ENCODE peak calls at places on chromosomes 12 and 14, in five cellular contexts. Q is hepatocyte; Z is esophagus squamous epithelium; P is effector memory CD4-positive, alpha-beta T cell; X is H1. T is an unnamed sample.

GRCh38 chr12:121946313-121947025 is 28.1 kb downstream of the CFAP251 start:
- DNase-seq in Q (no peak), Z (no peak), P (no peak), X (no peak), T (no peak)

GRCh38 chr14:100900837-100901390 is 2.6 kb downstream of the RTL1 start:
- DNase-seq in Q (peak; percentile 80), Z (no peak), P (no peak), X (peak; percentile 87), T (no peak)

GRCh38 chr12:124545508-124546418 is 21.6 kb downstream of the NCOR2 start:
- DNase-seq in Q (no peak), Z (no peak), P (no peak), X (no peak), T (no peak)

GRCh38 chr12:114625294-114625851 is 58.6 kb downstream of the TBX3 start:
- DNase-seq in Q (peak; percentile 87), Z (no peak), P (no peak), X (peak; percentile 88), T (peak; percentile 15)

GRCh38 chr14:57732886-57733285 is 133.0 kb downstream of the SLC35F4 start:
- DNase-seq in Q (peak; percentile 33), Z (no peak), P (no peak), X (no peak), T (no peak)

GRCh38 chr12:54935235-54935951 is 49.2 kb downstream of the TESPA1 start:
- DNase-seq in Q (peak; percentile 49), Z (no peak), P (no peak), X (no peak), T (peak; percentile 64)

GRCh38 chr12:52645120-52645761 is 6.8 kb downstream of the KRT2 start:
- DNase-seq in Q (no peak), Z (no peak), P (no peak), X (peak; percentile 24), T (no peak)

GRCh38 chr14:72492196-72492595 is 401.7 kb downstream of the DPF3 start:
- DNase-seq in Q (no peak), Z (no peak), P (no peak), X (no peak), T (no peak)

GRCh38 chr12:9687228-9687627 is 17.7 kb downstream of the CLEC2D start:
- DNase-seq in Q (no peak), Z (no peak), P (no peak), X (no peak), T (no peak)

GRCh38 chr12:32918890-32919791 is 22.6 kb upstream of the PKP2 start:
- DNase-seq in Q (peak; percentile 70), Z (no peak), P (no peak), X (no peak), T (no peak)

GRCh38 chr12:110741795-110742717 is 635 bp downstream of the PPP1CC start:
- DNase-seq in Q (peak; percentile 64), Z (no peak), P (no peak), X (no peak), T (no peak)

GRCh38 chr12:124323771-124324530 is 29.1 kb downstream of the RFLNA start:
- DNase-seq in Q (no peak), Z (no peak), P (no peak), X (no peak), T (no peak)

GRCh38 chr12:124786065-124786964 is 77.3 kb downstream of the SCARB1 start:
- DNase-seq in Q (peak; percentile 80), Z (no peak), P (no peak), X (peak; percentile 88), T (no peak)

GRCh38 chr12:13000935-13001724 is 1.1 kb upstream of the HEBP1 start:
- DNase-seq in Q (peak; percentile 87), Z (peak; percentile 5), P (no peak), X (peak; percentile 71), T (no peak)

GRCh38 chr12:58916891-58917570 is 3.3 kb downstream of the LRIG3 start:
- DNase-seq in Q (peak; percentile 52), Z (no peak), P (no peak), X (no peak), T (no peak)

GRCh38 chr14:100540141-100540925 is 46.9 kb downstream of the BEGAIN start:
- DNase-seq in Q (no peak), Z (no peak), P (no peak), X (no peak), T (no peak)

GRCh38 chr12:89075890-89076591 is 276.3 kb downstream of the DUSP6 start:
- DNase-seq in Q (no peak), Z (no peak), P (no peak), X (no peak), T (no peak)

GRCh38 chr12:125220404-125221273 is 155.4 kb downstream of the AACS start:
- DNase-seq in Q (no peak), Z (no peak), P (no peak), X (no peak), T (no peak)

GRCh38 chr12:42234970-42235369 is 3.1 kb downstream of the YAF2 start:
- DNase-seq in Q (no peak), Z (no peak), P (no peak), X (no peak), T (no peak)

GRCh38 chr12:92929957-92930356 is 862 bp upstream of the EEA1 start:
- DNase-seq in Q (no peak), Z (no peak), P (no peak), X (no peak), T (no peak)

GRCh38 chr12:84270470-84271140 is 642.0 kb downstream of the SLC6A15 start:
- DNase-seq in Q (peak; percentile 13), Z (no peak), P (no peak), X (no peak), T (no peak)

GRCh38 chr12:9969673-9970072 is 1.5 kb upstream of the CLEC12A start:
- DNase-seq in Q (no peak), Z (no peak), P (no peak), X (no peak), T (no peak)

GRCh38 chr12:23771230-23771949 is 178.1 kb downstream of the SOX5 start:
- DNase-seq in Q (peak; percentile 18), Z (no peak), P (no peak), X (no peak), T (no peak)

GRCh38 chr12:7678744-7679143 is 13.0 kb upstream of the APOBEC1 start:
- DNase-seq in Q (no peak), Z (no peak), P (no peak), X (no peak), T (no peak)

GRCh38 chr14:91383439-91383838 is 34.2 kb downstream of the CCDC88C start:
- DNase-seq in Q (no peak), Z (no peak), P (no peak), X (no peak), T (no peak)
- H3K4me3 ChIP-seq in Q (no peak overlapping the region), Z (no peak overlapping the region), P (no peak overlapping the region), X (peak overlapping the region; percentile 10), T (no peak overlapping the region)

DNA sequence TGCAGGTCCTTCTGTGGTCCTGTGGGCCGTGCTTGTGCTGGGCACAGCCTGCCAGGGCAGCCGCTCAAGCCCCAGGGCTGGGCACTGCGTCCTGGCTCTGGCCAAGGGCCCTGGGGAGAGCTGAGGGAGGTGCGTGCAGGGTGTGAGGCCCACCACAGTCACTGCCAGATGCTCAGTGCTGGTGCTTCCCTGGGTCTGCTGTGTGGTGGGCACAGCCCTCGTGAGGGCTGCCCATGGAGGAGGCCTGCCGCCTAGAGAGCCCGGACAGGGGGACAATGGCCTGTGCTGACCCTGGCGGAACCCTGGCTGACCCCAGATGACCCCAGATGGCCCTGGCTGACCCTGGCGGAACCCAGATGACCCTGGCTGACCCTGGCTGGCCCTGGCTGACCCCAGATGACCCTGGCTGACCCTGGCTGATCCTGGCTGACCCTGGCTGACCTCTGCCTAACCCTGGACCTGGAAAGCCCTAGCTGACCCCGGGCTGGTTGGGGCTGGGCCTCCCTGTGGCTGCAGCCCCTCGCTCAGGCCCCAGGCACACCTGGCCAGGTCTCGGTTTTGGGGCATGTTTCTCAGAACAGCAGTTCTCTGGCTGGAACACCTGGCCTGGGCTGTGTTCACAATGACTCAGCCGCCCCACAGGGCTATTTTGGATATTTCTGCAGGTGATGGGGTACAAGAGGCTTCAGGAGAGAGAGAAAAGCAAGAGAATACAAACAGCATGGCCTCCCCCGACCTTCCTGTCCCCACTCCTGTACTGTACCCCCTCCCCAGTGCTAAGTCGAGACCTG is 55.4 kb downstream of the TMEM121 start:
- DNase-seq in Q (no peak), Z (no peak), P (no peak), X (no peak), T (no peak)
- H3K4me3 ChIP-seq in Q (no peak overlapping the region), Z (no peak overlapping the region), P (no peak overlapping the region), X (no peak overlapping the region), T (no peak overlapping the region)

DNA sequence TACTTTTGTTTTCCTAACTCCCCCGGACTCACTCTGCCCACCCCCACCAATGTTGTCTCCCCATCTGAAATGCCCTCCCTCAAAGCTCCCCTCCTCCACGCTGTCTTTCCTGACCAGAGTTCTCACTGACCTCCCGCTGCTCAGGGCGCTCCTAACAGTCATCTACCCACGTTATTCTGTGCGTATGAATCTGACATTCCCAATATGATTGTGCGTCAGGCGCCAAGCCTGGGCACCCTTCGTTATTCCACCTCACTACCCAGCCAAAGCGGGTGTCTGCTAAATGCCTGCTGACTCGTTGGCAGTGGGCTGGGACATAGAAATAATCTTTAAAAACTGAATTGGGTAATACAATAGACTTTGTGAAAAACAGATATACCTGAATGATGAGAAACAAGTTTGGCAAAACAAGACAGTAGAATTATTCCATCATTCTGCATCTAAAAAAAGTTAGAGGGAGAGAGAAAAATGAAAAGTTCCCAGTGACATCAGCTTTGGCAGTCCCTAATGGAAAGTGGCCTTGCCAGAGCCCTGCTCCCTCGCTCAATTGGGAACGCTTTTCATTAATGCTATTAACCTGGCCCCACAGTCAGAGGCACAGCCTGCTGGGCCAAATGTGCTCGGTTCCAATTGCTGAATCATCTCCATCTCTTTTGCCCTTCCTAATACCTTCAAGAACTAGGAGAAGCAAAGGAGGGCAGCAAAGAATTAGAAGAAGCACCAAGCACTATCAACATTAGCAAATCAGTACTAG is 74.0 kb upstream of the PLXNC1 start:
- DNase-seq in Q (no peak), Z (no peak), P (no peak), X (no peak), T (no peak)
- H3K4me3 ChIP-seq in Q (no peak overlapping the region), Z (no peak overlapping the region), P (no peak overlapping the region), X (no peak overlapping the region), T (no peak overlapping the region)

DNA sequence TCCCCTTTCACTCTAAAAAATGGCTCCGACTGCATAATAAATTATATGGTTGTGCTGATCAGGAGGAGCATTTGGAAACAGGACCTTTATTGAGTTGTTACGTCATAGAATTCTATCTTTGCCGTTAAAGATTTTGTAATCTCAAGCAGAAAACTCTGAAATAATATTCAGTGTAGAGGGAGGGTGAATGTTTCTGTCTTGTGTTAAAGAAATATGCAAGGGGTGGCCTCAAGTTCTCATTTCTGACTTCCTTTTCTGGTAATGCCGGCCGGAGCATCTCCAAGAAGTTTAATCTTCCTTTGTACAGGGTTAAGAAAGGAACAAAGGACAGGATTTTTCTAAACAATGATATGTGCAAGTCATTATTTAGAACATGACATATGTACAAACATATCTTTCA is 165.1 kb downstream of the SLC38A4 start:
- DNase-seq in Q (no peak), Z (no peak), P (no peak), X (no peak), T (no peak)
- H3K4me3 ChIP-seq in Q (no peak overlapping the region), Z (no peak overlapping the region), P (no peak overlapping the region), X (no peak overlapping the region), T (no peak overlapping the region)

GRCh38 chr14:95446470-95446869 is 70.0 kb downstream of the SYNE3 start:
- DNase-seq in Q (no peak), Z (no peak), P (no peak), X (no peak), T (no peak)
- H3K4me3 ChIP-seq in Q (no peak overlapping the region), Z (no peak overlapping the region), P (no peak overlapping the region), X (no peak overlapping the region), T (no peak overlapping the region)

DNA sequence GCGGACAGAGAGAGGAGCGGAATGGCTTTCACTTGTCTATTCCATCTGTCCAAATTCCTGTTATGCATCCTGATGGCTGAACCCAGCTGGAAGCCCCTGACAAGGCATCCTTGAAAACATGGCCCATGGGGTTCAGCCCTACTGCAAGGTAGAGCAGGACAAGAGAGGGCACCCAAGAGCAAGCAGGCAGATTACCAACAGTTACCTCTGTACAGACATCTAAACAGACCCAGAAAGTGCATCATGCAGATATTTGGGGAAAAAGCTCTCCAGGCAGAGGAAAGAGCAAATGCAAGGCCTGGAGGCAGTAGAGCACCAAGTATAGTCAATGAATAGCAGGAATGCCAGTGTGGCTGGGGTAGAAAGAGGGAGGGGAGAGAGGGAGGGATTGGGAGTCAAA is 407.5 kb downstream of the PCNX1 start:
- DNase-seq in Q (no peak), Z (no peak), P (no peak), X (no peak), T (no peak)
- H3K4me3 ChIP-seq in Q (no peak overlapping the region), Z (no peak overlapping the region), P (no peak overlapping the region), X (no peak overlapping the region), T (no peak overlapping the region)

T was measured in Panc1.